ENCODE peak calls at places on chromosomes 3 and 15, in nine cellular contexts. N is Panc1, O is stomach, Q is sigmoid colon, W is endothelial cell of umbilical vein, P is GM12892, H is transverse colon, A is HepG2, C is GM23338. Y is an unnamed sample.

GRCh38 chr3:143973352-143974021 is 1.9 kb downstream of the DIPK2A start:
- DNase-seq in N (no peak), O (no peak), Q (no peak), W (peak; percentile 52), P (no peak), H (peak; percentile 10), A (peak; percentile 71), C (no peak), Y (no peak)

GRCh38 chr15:76169013-76169412 is 109.2 kb downstream of the TMEM266 start:
- DNase-seq in N (no peak), O (no peak), Q (no peak), W (no peak), P (no peak), H (no peak), A (no peak), C (peak; percentile 64), Y (no peak)

GRCh38 chr3:110583373-110583935 is 488.2 kb upstream of the NECTIN3 start:
- DNase-seq in N (no peak), O (no peak), Q (no peak), W (no peak), P (no peak), H (no peak), A (peak; percentile 2), C (peak; percentile 67), Y (no peak)

GRCh38 chr3:132405188-132405587 is 12.1 kb upstream of the DNAJC13 start:
- DNase-seq in N (no peak), O (no peak), Q (no peak), W (peak; percentile 86), P (no peak), H (no peak), A (no peak), C (no peak), Y (no peak)

GRCh38 chr3:71778353-71778752 is 6.6 kb downstream of the PROK2 start:
- DNase-seq in N (no peak), O (no peak), Q (no peak), W (no peak), P (no peak), H (no peak), A (no peak), C (no peak), Y (no peak)

GRCh38 chr3:180354214-180354613 is 247.7 kb upstream of the TTC14 start:
- DNase-seq in N (no peak), O (no peak), Q (no peak), W (no peak), P (no peak), H (no peak), A (no peak), C (no peak), Y (no peak)

GRCh38 chr15:56984681-56985515 is 66.5 kb downstream of the TCF12 start:
- DNase-seq in N (no peak), O (no peak), Q (no peak), W (peak; percentile 51), P (no peak), H (no peak), A (no peak), C (no peak), Y (no peak)

GRCh38 chr3:55543228-55543627 is 56.1 kb upstream of the WNT5A start:
- DNase-seq in N (no peak), O (no peak), Q (no peak), W (no peak), P (no peak), H (no peak), A (no peak), C (no peak), Y (no peak)

GRCh38 chr15:75646944-75647364 is 758 bp upstream of the SNX33 start:
- DNase-seq in N (no peak), O (peak; percentile 63), Q (peak; percentile 81), W (no peak), P (no peak), H (peak; percentile 41), A (no peak), C (peak; percentile 32), Y (no peak)

GRCh38 chr3:52171577-52172261 is 17.5 kb upstream of the POC1A start:
- DNase-seq in N (peak; percentile 50), O (no peak), Q (peak; percentile 46), W (no peak), P (no peak), H (no peak), A (no peak), C (no peak), Y (no peak)

DNA sequence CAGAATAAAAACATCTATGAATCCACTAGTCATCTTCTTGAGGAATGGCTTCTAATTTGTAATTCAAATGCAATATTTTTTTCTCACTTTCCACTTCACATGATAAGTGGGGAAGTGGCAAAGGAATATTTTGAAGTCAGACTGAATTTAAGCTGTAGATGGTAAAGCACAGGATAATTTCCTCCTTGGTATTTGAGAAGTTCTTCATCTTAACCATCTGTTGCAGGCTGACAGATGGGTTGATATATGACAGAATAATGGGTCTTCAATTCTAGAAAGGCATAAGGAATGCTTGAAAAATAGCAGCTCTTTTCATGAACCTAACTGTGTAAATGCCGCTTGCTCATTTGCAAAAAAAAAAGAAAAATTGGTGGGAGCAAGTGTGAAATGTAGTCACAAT is 66.5 kb upstream of the SNTN start:
- DNase-seq in N (no peak), O (no peak), Q (no peak), W (no peak), P (no peak), H (no peak), A (no peak), C (no peak), Y (no peak)
- TF ChIP-seq POLR2AphosphoS5 in N (no peak), O (no peak), Q (no peak), W (no peak), P (no peak), H (no peak), A (no peak), C (no peak), Y (no peak)

DNA sequence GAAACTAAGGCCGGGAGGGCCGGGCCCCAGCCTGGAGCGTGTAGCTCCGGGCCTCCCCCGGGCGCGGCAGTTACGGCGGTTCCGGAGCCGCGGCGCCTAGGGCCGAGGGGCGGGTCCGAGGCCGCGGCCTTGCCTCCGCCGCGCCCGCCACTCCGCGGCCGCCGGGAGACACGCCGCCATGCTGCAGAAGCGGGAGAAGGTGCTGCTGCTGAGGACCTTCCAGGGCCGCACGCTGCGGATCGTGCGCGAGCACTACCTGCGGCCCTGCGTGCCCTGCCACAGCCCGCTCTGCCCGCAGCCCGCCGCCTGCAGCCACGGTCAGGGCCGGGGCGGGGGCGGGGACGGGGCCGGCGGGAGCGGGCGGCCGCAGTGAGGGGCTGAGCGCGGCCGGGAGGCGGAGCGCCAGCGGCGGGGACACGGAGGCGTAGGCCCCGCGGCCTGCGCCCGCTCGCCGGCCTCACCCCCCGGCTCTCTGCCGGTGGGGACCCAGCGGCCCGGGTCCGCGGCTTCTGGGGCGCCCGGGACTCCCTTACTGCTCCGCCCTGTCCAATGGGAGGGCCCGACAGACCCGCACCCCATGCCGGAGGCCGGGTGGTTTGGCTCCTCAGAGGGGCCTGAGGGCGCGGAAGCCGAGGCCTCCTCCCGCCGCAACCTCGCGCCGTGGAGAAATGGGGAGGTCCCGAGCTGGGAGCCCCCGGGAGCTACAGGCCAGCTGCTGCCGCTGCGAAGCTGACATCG is at the start of gene DIS3L:
- DNase-seq in N (no peak), O (peak; percentile 72), Q (peak; percentile 75), W (peak; percentile 53), P (peak; percentile 72), H (peak; percentile 75), A (peak; percentile 32), C (peak; percentile 68), Y (no peak)
- TF ChIP-seq POLR2AphosphoS5 in N (peak; percentile 62), O (peak; percentile 59), Q (peak; percentile 5), W (peak; percentile 83), P (no peak), H (peak; percentile 62), A (peak; percentile 54), C (peak; percentile 48), Y (no peak)

DNA sequence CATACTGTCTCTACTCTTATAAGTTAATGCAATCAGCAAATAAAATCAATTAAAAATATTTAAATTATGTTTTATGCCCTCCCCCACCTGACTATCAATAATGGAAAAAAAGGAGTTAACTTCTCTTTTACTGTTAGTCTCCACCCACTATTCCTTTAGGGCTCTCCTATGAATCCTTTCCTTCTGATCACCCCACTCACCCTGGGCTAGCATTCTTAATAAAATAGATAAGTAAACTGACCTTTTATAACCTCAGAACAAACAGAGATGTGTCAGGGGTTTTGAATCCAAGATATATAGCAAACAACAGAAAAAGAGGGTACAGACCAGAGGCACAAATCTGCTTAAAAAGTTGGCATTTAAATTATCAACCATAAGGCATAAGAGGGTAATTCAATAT is 116.1 kb upstream of the PLXND1 start:
- DNase-seq in N (no peak), O (no peak), Q (no peak), W (no peak), P (no peak), H (no peak), A (no peak), C (no peak), Y (no peak)
- TF ChIP-seq POLR2AphosphoS5 in N (no peak), O (no peak), Q (no peak), W (no peak), P (no peak), H (no peak), A (no peak), C (no peak), Y (no peak)

DNA sequence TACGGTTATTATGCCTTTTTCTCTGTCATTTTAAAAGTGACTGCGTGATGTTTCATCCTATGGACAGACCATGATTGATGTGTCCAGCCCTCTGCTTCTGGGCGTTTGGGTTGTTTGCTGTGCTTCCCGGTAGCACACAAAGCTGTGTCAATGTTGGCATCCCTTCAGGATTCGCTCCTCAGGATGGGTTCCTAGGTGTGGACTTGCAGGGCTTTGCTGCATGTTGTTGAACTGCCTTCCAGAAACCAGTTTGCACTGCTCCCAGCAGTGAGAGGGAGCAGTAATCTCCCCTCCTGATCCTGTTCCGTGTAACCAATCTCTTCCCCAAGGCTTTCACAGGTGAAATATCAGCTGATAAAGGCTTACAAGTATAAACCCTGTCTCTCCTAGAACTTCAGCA is 787 bp downstream of the TRPM1 start:
- DNase-seq in N (no peak), O (no peak), Q (no peak), W (no peak), P (no peak), H (no peak), A (no peak), C (no peak), Y (no peak)
- TF ChIP-seq POLR2AphosphoS5 in N (no peak), O (no peak), Q (no peak), W (no peak), P (no peak), H (no peak), A (no peak), C (no peak), Y (no peak)

GRCh38 chr15:55289573-55290360 is at the start of gene RAB27A:
- DNase-seq in N (no peak), O (peak; percentile 85), Q (peak; percentile 85), W (peak; percentile 48), P (peak; percentile 67), H (peak; percentile 84), A (peak; percentile 64), C (peak; percentile 88), Y (peak; percentile 72)
- TF ChIP-seq POLR2AphosphoS5 in N (no peak), O (peak; percentile 60), Q (peak; percentile 29), W (peak; percentile 37), P (no peak), H (peak; percentile 52), A (no peak), C (no peak), Y (peak; percentile 26)

GRCh38 chr3:14907043-14907966 is 40.1 kb upstream of the NR2C2 start:
- DNase-seq in N (no peak), O (peak; percentile 72), Q (no peak), W (no peak), P (no peak), H (peak; percentile 26), A (no peak), C (no peak), Y (no peak)
- TF ChIP-seq POLR2AphosphoS5 in N (no peak), O (peak; percentile 16), Q (no peak), W (no peak), P (no peak), H (no peak), A (no peak), C (no peak), Y (no peak)

Y was measured in breast epithelium.